ENCODE peak calls at places on chromosomes 11 and 22, in four cellular contexts. P is A549, R is omental fat pad, L is Ammon's horn. D is an unnamed sample.

GRCh38 chr11:75352417-75353206 is 1.2 kb upstream of the ARRB1 start:
- DNase-seq in P (no peak), R (no peak), L (no peak), D (no peak)

GRCh38 chr22:21000215-21000986 is 1.5 kb downstream of the THAP7 start:
- DNase-seq in P (no peak), R (no peak), L (no peak), D (peak)

GRCh38 chr11:124829986-124830385 is 29.8 kb upstream of the MSANTD2 start:
- DNase-seq in P (no peak), R (no peak), L (no peak), D (no peak)

GRCh38 chr11:20201231-20201630 is 41.0 kb upstream of the DBX1 start:
- DNase-seq in P (no peak), R (no peak), L (no peak), D (no peak)

GRCh38 chr11:75547617-75548054 is 14.4 kb upstream of the SERPINH1 start:
- DNase-seq in P (peak), R (peak), L (peak), D (peak)

GRCh38 chr22:48406161-48406560 is 1421.5 kb downstream of the BRD1 start:
- DNase-seq in P (no peak), R (no peak), L (no peak), D (no peak)

GRCh38 chr22:50441428-50441993 is 33.3 kb downstream of the SBF1 start:
- DNase-seq in P (no peak), R (no peak), L (no peak), D (no peak)

GRCh38 chr22:44213489-44214043 is 32.8 kb downstream of the PARVG start:
- DNase-seq in P (no peak), R (no peak), L (no peak), D (no peak)

GRCh38 chr11:67281552-67282150 is 7.5 kb upstream of the ANKRD13D start:
- DNase-seq in P (no peak), R (no peak), L (no peak), D (no peak)

GRCh38 chr11:11045156-11045670 is 187.4 kb upstream of the ZBED5 start:
- DNase-seq in P (no peak), R (no peak), L (no peak), D (no peak)

D was measured in K562.